ENCODE peak calls at places on chromosomes 11 and 22, in ten cellular contexts. G is coronary artery, D is uterus, S is choroid plexus epithelial cell, W is MCF 10A, M is psoas muscle, Z is ascending aorta, F is neural crest cell, V is heart right ventricle, O is nephron progenitor cell. T is an unnamed sample.

GRCh38 chr22:45518580-45518991 is 15.9 kb downstream of the FBLN1 start:
- DNase-seq in G (no peak), D (no peak), S (no peak), W (peak), M (no peak), Z (no peak), F (no peak), V (no peak), O (no peak), T (no peak)

GRCh38 chr11:37786214-37786755 is 1188.2 kb upstream of the RAG2 start:
- DNase-seq in G (no peak), D (no peak), S (peak), W (peak), M (no peak), Z (no peak), F (no peak), V (no peak), O (no peak), T (no peak)

GRCh38 chr11:326842-327580 is 6.4 kb upstream of the IFITM3 start:
- DNase-seq in G (peak), D (peak), S (peak), W (peak), M (peak), Z (peak), F (no peak), V (peak), O (no peak), T (peak)

GRCh38 chr22:23829845-23830372 is 8.9 kb downstream of the DERL3 start:
- DNase-seq in G (no peak), D (no peak), S (peak), W (no peak), M (no peak), Z (no peak), F (no peak), V (no peak), O (no peak), T (peak)

GRCh38 chr11:197741-198235 is 4.9 kb downstream of the SCGB1C1 start:
- DNase-seq in G (peak), D (no peak), S (no peak), W (no peak), M (no peak), Z (no peak), F (no peak), V (no peak), O (no peak), T (no peak)

GRCh38 chr22:41009222-41009948 is 58.2 kb downstream of the RBX1 start:
- DNase-seq in G (no peak), D (no peak), S (peak), W (peak), M (no peak), Z (no peak), F (no peak), V (no peak), O (no peak), T (no peak)

GRCh38 chr11:20022363-20023081 is 137.8 kb downstream of the DBX1 start:
- DNase-seq in G (no peak), D (no peak), S (peak), W (peak), M (no peak), Z (no peak), F (peak), V (no peak), O (peak), T (no peak)

GRCh38 chr11:122207505-122207904 is 91.5 kb upstream of the BLID start:
- DNase-seq in G (no peak), D (peak), S (peak), W (peak), M (no peak), Z (no peak), F (no peak), V (no peak), O (no peak), T (no peak)

GRCh38 chr22:46589141-46589748 is 30.9 kb upstream of the GRAMD4 start:
- DNase-seq in G (no peak), D (no peak), S (no peak), W (no peak), M (no peak), Z (no peak), F (no peak), V (no peak), O (no peak), T (no peak)

GRCh38 chr11:69030324-69030723 is 17.3 kb upstream of the MRGPRF start:
- DNase-seq in G (no peak), D (no peak), S (no peak), W (no peak), M (no peak), Z (no peak), F (no peak), V (no peak), O (no peak), T (no peak)

GRCh38 chr11:69537126-69537525 is 55.7 kb downstream of the LINC01488 start:
- DNase-seq in G (no peak), D (no peak), S (no peak), W (no peak), M (no peak), Z (no peak), F (no peak), V (no peak), O (no peak), T (peak)

GRCh38 chr11:17719940-17720795 is 797 bp downstream of the MYOD1 start:
- DNase-seq in G (no peak), D (no peak), S (peak), W (no peak), M (no peak), Z (no peak), F (peak), V (no peak), O (peak), T (no peak)

GRCh38 chr22:22772883-22773282 is 114.7 kb upstream of the IGLL5 start:
- DNase-seq in G (peak), D (no peak), S (no peak), W (no peak), M (no peak), Z (no peak), F (no peak), V (no peak), O (no peak), T (no peak)

GRCh38 chr11:3214420-3214699 is 4.3 kb downstream of the MRGPRG start:
- DNase-seq in G (no peak), D (no peak), S (no peak), W (no peak), M (no peak), Z (no peak), F (no peak), V (no peak), O (no peak), T (no peak)

GRCh38 chr11:69840371-69841169 is 21.4 kb upstream of the FGF3 start:
- DNase-seq in G (peak), D (no peak), S (no peak), W (peak), M (no peak), Z (no peak), F (no peak), V (no peak), O (no peak), T (no peak)

GRCh38 chr11:10459029-10459970 is 4.2 kb downstream of the AMPD3 start:
- DNase-seq in G (no peak), D (no peak), S (peak), W (no peak), M (no peak), Z (no peak), F (no peak), V (no peak), O (no peak), T (no peak)

GRCh38 chr11:79170289-79170688 is 270.5 kb downstream of the TENM4 start:
- DNase-seq in G (no peak), D (no peak), S (no peak), W (no peak), M (no peak), Z (no peak), F (no peak), V (no peak), O (no peak), T (no peak)

GRCh38 chr11:69539416-69540117 is 58.1 kb downstream of the LINC01488 start:
- DNase-seq in G (peak), D (no peak), S (no peak), W (no peak), M (no peak), Z (no peak), F (no peak), V (no peak), O (no peak), T (peak)

GRCh38 chr11:35337136-35337918 is 82.0 kb downstream of the SLC1A2 start:
- DNase-seq in G (no peak), D (no peak), S (peak), W (peak), M (no peak), Z (no peak), F (no peak), V (no peak), O (no peak), T (no peak)

GRCh38 chr11:69513196-69513595 is 31.7 kb downstream of the LINC01488 start:
- DNase-seq in G (no peak), D (no peak), S (no peak), W (no peak), M (no peak), Z (no peak), F (no peak), V (no peak), O (no peak), T (no peak)

GRCh38 chr22:21937821-21938070 is 14.9 kb downstream of the PPM1F start:
- DNase-seq in G (peak), D (peak), S (no peak), W (no peak), M (peak), Z (no peak), F (no peak), V (peak), O (no peak), T (no peak)

GRCh38 chr11:5071815-5072214 is 2.4 kb downstream of the OR52E1 start:
- DNase-seq in G (no peak), D (no peak), S (no peak), W (no peak), M (no peak), Z (no peak), F (no peak), V (no peak), O (no peak), T (no peak)

GRCh38 chr11:61111786-61112517 is 9.7 kb downstream of the CD5 start:
- DNase-seq in G (no peak), D (no peak), S (no peak), W (no peak), M (no peak), Z (no peak), F (no peak), V (no peak), O (no peak), T (no peak)

GRCh38 chr11:110147965-110148709 is 54.9 kb downstream of the ZC3H12C start:
- DNase-seq in G (no peak), D (no peak), S (peak), W (peak), M (no peak), Z (no peak), F (no peak), V (no peak), O (no peak), T (no peak)

GRCh38 chr22:46089426-46090041 is 60.8 kb upstream of the PPARA start:
- DNase-seq in G (peak), D (peak), S (no peak), W (no peak), M (peak), Z (no peak), F (no peak), V (peak), O (no peak), T (peak)

GRCh38 chr22:43951391-43951790 is 3.9 kb upstream of the SAMM50 start:
- DNase-seq in G (no peak), D (no peak), S (no peak), W (no peak), M (no peak), Z (no peak), F (no peak), V (no peak), O (no peak), T (no peak)

GRCh38 chr11:43852057-43852636 is 28.5 kb upstream of the ALKBH3 start:
- DNase-seq in G (no peak), D (peak), S (peak), W (peak), M (peak), Z (no peak), F (peak), V (no peak), O (peak), T (no peak)

GRCh38 chr11:122784325-122785155 is 53.8 kb upstream of the CRTAM start:
- DNase-seq in G (no peak), D (peak), S (peak), W (peak), M (peak), Z (peak), F (no peak), V (no peak), O (no peak), T (no peak)

GRCh38 chr11:12862761-12863469 is 146.2 kb upstream of the RASSF10 start:
- DNase-seq in G (no peak), D (peak), S (peak), W (no peak), M (peak), Z (no peak), F (peak), V (peak), O (peak), T (no peak)

GRCh38 chr11:119091966-119092879 is 7.5 kb downstream of the HMBS start:
- DNase-seq in G (no peak), D (no peak), S (no peak), W (no peak), M (no peak), Z (no peak), F (no peak), V (no peak), O (no peak), T (no peak)

GRCh38 chr11:45243931-45244330 is 42.2 kb downstream of the SYT13 start:
- DNase-seq in G (no peak), D (no peak), S (no peak), W (no peak), M (no peak), Z (no peak), F (no peak), V (no peak), O (no peak), T (no peak)

GRCh38 chr11:70048279-70049024 is 29.7 kb upstream of the ANO1 start:
- DNase-seq in G (peak), D (no peak), S (peak), W (peak), M (no peak), Z (no peak), F (no peak), V (no peak), O (peak), T (no peak)

GRCh38 chr11:28245131-28245530 is 136.9 kb downstream of the METTL15 start:
- DNase-seq in G (no peak), D (no peak), S (peak), W (no peak), M (no peak), Z (no peak), F (no peak), V (no peak), O (no peak), T (no peak)

GRCh38 chr11:13983081-13983751 is 20.7 kb downstream of the SPON1 start:
- DNase-seq in G (no peak), D (peak), S (no peak), W (no peak), M (peak), Z (no peak), F (no peak), V (no peak), O (peak), T (no peak)

GRCh38 chr22:46233231-46233630 is 16.9 kb downstream of the CDPF1 start:
- DNase-seq in G (no peak), D (no peak), S (peak), W (peak), M (peak), Z (peak), F (no peak), V (peak), O (no peak), T (no peak)

GRCh38 chr22:29211066-29211841 is 5.6 kb downstream of the EMID1 start:
- DNase-seq in G (no peak), D (no peak), S (no peak), W (no peak), M (no peak), Z (no peak), F (no peak), V (no peak), O (no peak), T (no peak)
- TF ChIP-seq CTCF in G (no peak), D (no peak), S (no peak), W (no peak), M (no peak), Z (no peak), F (no peak), V (no peak), O (no peak), T (no peak)

DNA sequence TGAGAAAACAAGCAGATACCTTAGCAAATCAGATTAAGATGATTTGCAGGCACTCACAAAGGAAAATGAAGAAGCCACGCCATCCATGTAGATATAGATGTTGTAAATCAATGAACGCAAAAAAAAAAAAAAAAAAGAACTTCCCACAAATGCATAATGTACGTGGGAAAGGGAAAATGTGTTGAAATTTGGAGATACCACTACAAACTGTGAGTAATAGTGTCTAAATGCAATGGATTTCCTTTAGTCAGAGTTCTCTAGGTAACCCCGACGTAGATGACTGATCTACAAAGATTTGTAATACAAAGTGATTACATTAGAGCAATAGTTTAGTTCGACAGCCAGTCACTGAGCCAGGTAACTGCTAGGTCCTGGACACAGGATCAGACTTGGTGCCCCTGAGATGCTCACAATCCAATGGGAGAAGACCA is 785 bp upstream of the ANKRD54 start:
- DNase-seq in G (no peak), D (no peak), S (no peak), W (no peak), M (no peak), Z (no peak), F (no peak), V (no peak), O (no peak), T (no peak)
- TF ChIP-seq CTCF in G (no peak), D (no peak), S (no peak), W (no peak), M (no peak), Z (no peak), F (peak), V (no peak), O (no peak), T (no peak)

DNA sequence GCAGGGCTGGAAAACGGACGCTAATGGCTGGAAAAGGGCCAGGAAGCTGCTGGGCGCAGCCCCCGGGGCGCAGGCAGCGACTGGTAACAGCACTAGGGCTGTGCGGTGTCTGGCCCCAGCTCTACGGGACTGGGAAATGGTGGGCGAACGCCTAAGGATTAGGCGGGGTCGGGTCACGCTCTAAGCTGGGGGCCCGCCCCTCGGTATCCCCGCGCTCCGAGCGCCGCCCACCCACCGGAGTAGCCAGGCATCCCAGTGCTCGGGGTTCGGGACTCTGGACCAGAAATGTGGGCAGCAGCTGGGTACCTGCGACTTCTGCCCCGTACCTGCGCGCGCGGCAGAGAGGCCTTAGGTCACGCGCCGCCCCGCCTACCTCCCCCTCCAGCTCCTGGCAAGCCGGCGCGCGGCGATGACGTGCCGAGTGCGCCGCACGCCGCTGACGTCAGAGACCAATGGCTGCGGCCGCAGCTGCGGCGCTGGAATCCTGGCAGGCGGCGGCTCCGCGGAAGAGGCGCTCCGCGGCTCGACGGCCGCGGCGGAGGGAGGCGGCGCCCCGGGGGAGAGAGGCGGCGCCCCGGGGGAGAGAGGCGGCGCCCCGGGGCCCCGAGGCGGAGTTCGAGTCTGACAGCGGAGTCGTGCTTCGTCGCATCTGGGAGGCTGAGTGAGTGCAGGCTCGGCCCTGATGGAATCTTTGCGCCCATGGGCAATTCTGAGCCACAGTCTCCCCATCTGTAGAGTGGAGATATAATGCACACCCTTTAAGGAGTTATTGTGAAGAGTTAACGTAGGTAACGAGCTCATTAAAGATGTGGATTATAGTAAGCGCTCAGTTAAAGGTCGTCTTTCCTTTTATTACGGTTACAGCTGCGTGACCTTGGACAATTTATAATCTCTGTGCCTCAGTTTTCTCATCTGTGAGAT is at the start of the genes HPS4 and SRRD:
- DNase-seq in G (peak), D (peak), S (peak), W (peak), M (peak), Z (peak), F (peak), V (peak), O (peak), T (peak)
- TF ChIP-seq CTCF in G (no peak), D (peak), S (no peak), W (no peak), M (no peak), Z (no peak), F (no peak), V (no peak), O (no peak), T (no peak)

DNA sequence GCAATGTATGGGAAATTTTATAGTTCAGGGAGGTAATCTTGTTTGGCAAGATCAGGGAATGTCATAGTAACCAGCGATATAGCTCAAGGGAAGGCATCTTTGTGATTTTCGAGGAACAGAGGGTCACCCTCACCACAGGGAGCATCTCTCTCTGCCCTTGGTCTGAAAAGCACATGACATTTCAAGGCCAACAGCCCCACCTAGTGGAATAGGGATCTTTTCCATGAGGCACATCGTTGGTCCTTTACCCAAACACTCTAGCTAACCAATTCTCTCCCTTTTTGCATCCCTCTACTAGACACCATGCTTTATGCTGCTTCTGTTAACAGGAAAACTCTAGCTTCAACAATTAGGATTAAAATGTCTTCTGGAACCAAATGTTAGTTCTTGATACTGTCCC is 179.0 kb downstream of the GRM5 start:
- DNase-seq in G (no peak), D (no peak), S (peak), W (peak), M (no peak), Z (no peak), F (peak), V (no peak), O (peak), T (no peak)
- TF ChIP-seq CTCF in G (no peak), D (no peak), S (peak), W (peak), M (no peak), Z (no peak), F (peak), V (no peak), O (peak), T (peak)

DNA sequence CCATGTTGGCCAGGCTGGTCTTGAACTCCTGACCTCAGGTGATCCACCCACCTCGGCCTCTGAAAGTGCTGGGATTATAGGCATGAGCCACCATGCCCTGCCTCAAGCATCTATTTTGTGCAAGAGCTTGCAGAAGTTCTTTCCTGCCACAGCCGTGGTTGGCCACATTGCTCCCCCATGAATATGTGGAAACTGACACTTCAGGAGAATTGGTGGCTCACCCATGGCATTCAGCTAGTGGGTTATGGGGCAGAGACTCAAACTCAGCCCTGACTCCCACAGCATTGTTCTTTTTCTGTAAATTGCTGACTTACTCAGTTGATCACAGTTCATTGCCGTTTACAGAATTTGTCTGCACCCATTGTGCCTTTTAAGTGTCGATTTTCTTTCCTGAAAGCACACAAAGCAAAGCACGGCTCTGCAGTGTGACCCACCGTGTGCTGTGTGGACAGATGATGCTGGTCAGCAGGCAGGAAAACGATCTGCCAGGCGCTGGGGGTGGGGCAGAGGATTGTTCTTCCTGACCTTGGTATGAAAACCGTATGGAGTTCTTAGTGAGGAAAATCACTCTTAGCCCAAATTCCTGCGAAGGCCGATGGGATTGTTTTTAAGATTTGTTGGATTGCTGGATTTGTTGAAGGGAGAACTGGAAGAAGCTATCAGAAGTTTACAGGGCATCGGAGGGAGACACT is 115.6 kb downstream of the PTPRJ start:
- DNase-seq in G (no peak), D (no peak), S (no peak), W (no peak), M (peak), Z (no peak), F (no peak), V (no peak), O (no peak), T (no peak)
- TF ChIP-seq CTCF in G (no peak), D (no peak), S (no peak), W (no peak), M (no peak), Z (no peak), F (no peak), V (no peak), O (no peak), T (no peak)

GRCh38 chr11:75425422-75425821 is 7.6 kb downstream of the KLHL35 start:
- DNase-seq in G (no peak), D (no peak), S (no peak), W (no peak), M (peak), Z (no peak), F (no peak), V (no peak), O (no peak), T (no peak)
- TF ChIP-seq CTCF in G (no peak), D (no peak), S (peak), W (no peak), M (peak), Z (no peak), F (peak), V (no peak), O (no peak), T (peak)

T was measured in chondrocyte.